ENCODE peak calls at places on chromosomes 1 and 21, in eight cellular contexts. A, F, Q, G, Y, L, J and W are unnamed samples.
A peak's percentile ranks its signal among the peaks of the same experiment; 100 is the strongest.

GRCh38 chr1:182633657-182634281 is 29.6 kb upstream of the RGS16 start:
- DNase-seq in A (no peak), F (no peak), Q (no peak), G (no peak), Y (no peak), L (peak; percentile 15), J (no peak), W (peak; percentile 66)

GRCh38 chr21:33296156-33296555 is 28.6 kb upstream of the IFNAR1 start:
- DNase-seq in A (no peak), F (no peak), Q (no peak), G (no peak), Y (no peak), L (no peak), J (no peak), W (no peak)

GRCh38 chr1:16402742-16403141 is 34.5 kb downstream of the SPATA21 start:
- DNase-seq in A (no peak), F (peak; percentile 29), Q (no peak), G (no peak), Y (no peak), L (no peak), J (no peak), W (no peak)

GRCh38 chr1:154710091-154710490 is 102.1 kb upstream of the ADAR start:
- DNase-seq in A (no peak), F (no peak), Q (no peak), G (no peak), Y (no peak), L (no peak), J (no peak), W (no peak)

GRCh38 chr1:116954450-116954849 is 44.7 kb downstream of the PTGFRN start:
- DNase-seq in A (no peak), F (no peak), Q (no peak), G (no peak), Y (no peak), L (no peak), J (no peak), W (no peak)

GRCh38 chr1:160362168-160362941 is 4.5 kb upstream of the NHLH1 start:
- DNase-seq in A (no peak), F (no peak), Q (no peak), G (peak; percentile 28), Y (no peak), L (no peak), J (no peak), W (peak; percentile 92)

GRCh38 chr1:87155180-87155579 is 173.5 kb upstream of the LMO4 start:
- DNase-seq in A (no peak), F (no peak), Q (no peak), G (no peak), Y (no peak), L (no peak), J (no peak), W (no peak)

GRCh38 chr21:17679002-17679600 is 66.4 kb upstream of the BTG3 start:
- DNase-seq in A (no peak), F (peak; percentile 55), Q (no peak), G (peak; percentile 75), Y (no peak), L (no peak), J (no peak), W (peak; percentile 58)

GRCh38 chr1:96559181-96559580 is 162.4 kb upstream of the PTBP2 start:
- DNase-seq in A (no peak), F (no peak), Q (no peak), G (no peak), Y (no peak), L (no peak), J (no peak), W (no peak)

GRCh38 chr1:216461466-216461865 is 38.2 kb upstream of the USH2A start:
- DNase-seq in A (no peak), F (no peak), Q (no peak), G (peak; percentile 23), Y (no peak), L (no peak), J (no peak), W (no peak)

GRCh38 chr1:45246760-45247159 is 40.4 kb upstream of the ZSWIM5 start:
- DNase-seq in A (no peak), F (no peak), Q (no peak), G (no peak), Y (no peak), L (no peak), J (no peak), W (no peak)

GRCh38 chr1:228303596-228303995 is 95.8 kb downstream of the OBSCN start:
- DNase-seq in A (no peak), F (no peak), Q (no peak), G (no peak), Y (no peak), L (no peak), J (no peak), W (no peak)

GRCh38 chr1:10779201-10779600 is 17.2 kb downstream of the CASZ1 start:
- DNase-seq in A (peak; percentile 22), F (no peak), Q (no peak), G (no peak), Y (no peak), L (no peak), J (no peak), W (no peak)

GRCh38 chr1:66495490-66495889 is 38.5 kb upstream of the SGIP1 start:
- DNase-seq in A (no peak), F (no peak), Q (no peak), G (no peak), Y (no peak), L (no peak), J (no peak), W (no peak)

GRCh38 chr1:55812281-55812680 is 597.1 kb upstream of the USP24 start:
- DNase-seq in A (no peak), F (no peak), Q (no peak), G (no peak), Y (no peak), L (no peak), J (no peak), W (no peak)

GRCh38 chr1:86503477-86504129 is 34.9 kb downstream of the CLCA1 start:
- DNase-seq in A (no peak), F (no peak), Q (no peak), G (no peak), Y (peak; percentile 80), L (peak; percentile 27), J (no peak), W (no peak)

GRCh38 chr1:167221126-167221803 is 579 bp downstream of the POU2F1 start:
- DNase-seq in A (no peak), F (peak; percentile 37), Q (no peak), G (peak; percentile 73), Y (peak; percentile 41), L (peak; percentile 65), J (no peak), W (peak; percentile 79)

GRCh38 chr1:24266398-24266941 is 52.7 kb upstream of the GRHL3 start:
- DNase-seq in A (no peak), F (peak; percentile 95), Q (no peak), G (no peak), Y (no peak), L (no peak), J (no peak), W (no peak)

GRCh38 chr1:206975313-206975712 is 5.1 kb upstream of the FCAMR start:
- DNase-seq in A (no peak), F (no peak), Q (no peak), G (no peak), Y (no peak), L (no peak), J (no peak), W (no peak)

GRCh38 chr1:167052389-167052788 is 37.8 kb downstream of the GPA33 start:
- DNase-seq in A (no peak), F (peak; percentile 55), Q (no peak), G (peak; percentile 35), Y (no peak), L (peak; percentile 26), J (no peak), W (peak; percentile 65)

GRCh38 chr1:238562376-238562775 is 671.7 kb upstream of the ZP4 start:
- DNase-seq in A (no peak), F (no peak), Q (no peak), G (no peak), Y (no peak), L (no peak), J (no peak), W (no peak)

GRCh38 chr1:17966341-17966740 is 141.3 kb upstream of the IGSF21 start:
- DNase-seq in A (peak; percentile 61), F (no peak), Q (no peak), G (no peak), Y (no peak), L (no peak), J (no peak), W (no peak)

GRCh38 chr1:53075206-53075605 is 13.2 kb downstream of the PODN start:
- DNase-seq in A (no peak), F (no peak), Q (no peak), G (no peak), Y (no peak), L (no peak), J (no peak), W (no peak)

GRCh38 chr1:24964811-24965570 is 34.9 kb upstream of the RUNX3 start:
- DNase-seq in A (no peak), F (no peak), Q (no peak), G (no peak), Y (peak; percentile 15), L (no peak), J (no peak), W (no peak)